ENCODE peak calls at places on chromosome 16, in four cellular contexts. N is HCT116, J is HepG2, M is SK-N-SH. B is an unnamed sample.

GRCh38 chr16:82641336-82641984 is 14.7 kb downstream of the CDH13 start:
- DNase-seq in M (no peak), J (no peak), N (no peak), B (peak)

GRCh38 chr16:70478912-70479341 is 24.5 kb downstream of the FCSK start:
- DNase-seq in M (no peak), N (no peak), J (no peak), B (no peak)

GRCh38 chr16:19014456-19014855 is 30.7 kb downstream of the TMC7 start:
- DNase-seq in N (no peak), M (no peak), J (peak), B (no peak)

GRCh38 chr16:88468289-88469129 is 15.4 kb downstream of the ZFPM1 start:
- DNase-seq in N (peak), M (peak), J (peak), B (peak)

GRCh38 chr16:8549843-8550412 is 40.4 kb downstream of the TMEM114 start:
- DNase-seq in N (no peak), J (no peak), M (no peak), B (no peak)

GRCh38 chr16:13154799-13155198 is 253.4 kb downstream of the SHISA9 start:
- DNase-seq in N (no peak), J (no peak), M (no peak), B (no peak)

GRCh38 chr16:11016993-11017392 is 72.6 kb downstream of the CLEC16A start:
- DNase-seq in J (peak), M (no peak), N (peak), B (no peak)

GRCh38 chr16:72739577-72739976 is 308.4 kb downstream of the ZFHX3 start:
- DNase-seq in M (no peak), J (peak), N (no peak), B (no peak)

GRCh38 chr16:50692999-50693781 is at the start of gene NOD2:
- DNase-seq in N (no peak), J (no peak), M (peak), B (peak)

GRCh38 chr16:82917886-82918595 is 291.3 kb downstream of the CDH13 start:
- DNase-seq in M (no peak), N (no peak), J (no peak), B (no peak)

GRCh38 chr16:20898938-20899502 is 1.1 kb downstream of the DCUN1D3 start:
- DNase-seq in J (peak), M (no peak), N (no peak), B (no peak)

GRCh38 chr16:82439678-82440293 is 187.0 kb upstream of the CDH13 start:
- DNase-seq in M (peak), J (peak), N (peak), B (peak)

GRCh38 chr16:47970291-47970931 is 185.4 kb downstream of the ABCC12 start:
- DNase-seq in N (no peak), M (no peak), J (peak), B (peak)

GRCh38 chr16:70679653-70680494 is 6.0 kb downstream of the MTSS2 start:
- DNase-seq in N (no peak), J (no peak), M (peak), B (no peak)

GRCh38 chr16:200388-200787 is 20.1 kb downstream of the HBQ1 start:
- DNase-seq in J (no peak), M (no peak), N (no peak), B (no peak)

GRCh38 chr16:85257483-85257882 is 145.2 kb upstream of the CIBAR2 start:
- DNase-seq in N (no peak), M (no peak), J (no peak), B (no peak)

GRCh38 chr16:81293909-81294802 is 20.6 kb upstream of the GAN start:
- DNase-seq in J (no peak), N (no peak), M (no peak), B (no peak)

GRCh38 chr16:525520-526180 is 1.9 kb upstream of the CAPN15 start:
- DNase-seq in N (peak), J (no peak), M (no peak), B (no peak)

GRCh38 chr16:29784901-29785500 is 5.5 kb upstream of the KIF22 start:
- DNase-seq in M (no peak), N (no peak), J (no peak), B (no peak)

GRCh38 chr16:13999895-14000425 is 71.2 kb upstream of the MRTFB start:
- DNase-seq in M (no peak), J (no peak), N (no peak), B (no peak)

GRCh38 chr16:86761117-86761971 is 183.0 kb downstream of the FOXL1 start:
- DNase-seq in M (peak), N (peak), J (peak), B (no peak)

GRCh38 chr16:17471745-17472075 is 950 bp upstream of the XYLT1 start:
- DNase-seq in M (no peak), N (no peak), J (no peak), B (no peak)

GRCh38 chr16:15037003-15037402 is 18.9 kb downstream of the NTAN1 start:
- DNase-seq in N (no peak), J (no peak), M (no peak), B (no peak)
- TF ChIP-seq JUND in N (no peak), J (no peak), M (no peak), B (no peak)

GRCh38 chr16:49336581-49336980 is 37.0 kb upstream of the C16orf78 start:
- DNase-seq in N (no peak), M (no peak), J (no peak), B (no peak)

GRCh38 chr16:49338867-49339266 is 34.7 kb upstream of the C16orf78 start:
- DNase-seq in M (no peak), N (no peak), J (no peak), B (no peak)

GRCh38 chr16:49335828-49336227 is 37.8 kb upstream of the C16orf78 start:
- DNase-seq in N (no peak), M (no peak), J (no peak), B (no peak)

GRCh38 chr16:49340466-49340865 is 33.1 kb upstream of the C16orf78 start:
- DNase-seq in M (no peak), J (no peak), N (no peak), B (no peak)

GRCh38 chr16:49337814-49338350 is 35.7 kb upstream of the C16orf78 start:
- DNase-seq in M (no peak), N (no peak), J (no peak), B (no peak)
- TF ChIP-seq JUND in M (no peak), N (no peak), J (no peak), B (no peak)

DNA sequence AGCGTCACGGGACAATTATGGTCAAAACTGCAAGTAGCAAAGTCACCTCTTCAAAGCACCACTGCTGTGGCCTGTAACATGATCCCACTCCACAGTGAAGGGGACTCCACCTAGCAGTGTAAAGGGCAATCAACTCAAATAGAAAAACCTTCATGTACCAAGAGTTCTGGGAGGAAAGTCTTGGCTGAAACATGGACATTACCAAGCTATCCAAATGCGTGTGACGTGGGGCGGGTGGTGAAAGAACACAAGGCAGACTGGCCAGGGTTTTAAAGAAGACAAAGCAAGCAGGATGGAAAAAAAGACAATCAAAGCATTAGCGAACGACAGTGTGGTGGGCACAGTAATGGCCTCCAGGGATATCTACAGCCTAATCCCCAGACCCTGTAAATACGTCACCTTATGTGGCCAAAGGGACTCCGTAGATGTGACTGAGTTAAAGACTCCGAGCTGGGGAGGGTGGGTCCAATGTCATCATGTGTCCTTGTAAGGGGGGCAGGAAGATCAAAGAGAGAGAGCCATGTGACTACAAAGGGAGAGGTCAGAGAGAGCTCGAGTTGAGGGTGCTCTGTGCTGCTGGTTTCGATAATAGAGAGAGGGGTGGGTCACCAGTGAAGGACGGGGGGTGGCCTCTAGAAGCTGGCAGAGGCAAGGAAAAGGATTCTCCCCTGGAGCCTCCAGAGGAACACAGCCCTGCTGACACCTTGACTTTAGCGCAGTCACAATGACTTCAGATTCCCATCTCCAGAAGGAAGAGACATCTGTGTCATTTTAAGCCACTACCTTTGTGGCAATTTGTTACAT is 6.0 kb downstream of the HSDL1 start:
- DNase-seq in N (peak), J (peak), M (no peak), B (peak)
- TF ChIP-seq JUND in N (no peak), J (no peak), M (no peak), B (no peak)

GRCh38 chr16:2970563-2970962 is 1.4 kb downstream of the PAQR4 start:
- DNase-seq in N (no peak), J (no peak), M (no peak), B (no peak)
- TF ChIP-seq JUND in N (no peak), J (no peak), M (no peak), B (no peak)

GRCh38 chr16:67173808-67174705 is 3.7 kb downstream of the NOL3 start:
- DNase-seq in J (peak), N (no peak), M (peak), B (peak)
- TF ChIP-seq JUND in J (peak), N (no peak), M (no peak), B (no peak)

GRCh38 chr16:68230176-68230571 is 5.8 kb downstream of the ESRP2 start:
- DNase-seq in N (no peak), M (no peak), J (no peak), B (no peak)
- TF ChIP-seq JUND in N (no peak), M (no peak), J (no peak), B (no peak)

DNA sequence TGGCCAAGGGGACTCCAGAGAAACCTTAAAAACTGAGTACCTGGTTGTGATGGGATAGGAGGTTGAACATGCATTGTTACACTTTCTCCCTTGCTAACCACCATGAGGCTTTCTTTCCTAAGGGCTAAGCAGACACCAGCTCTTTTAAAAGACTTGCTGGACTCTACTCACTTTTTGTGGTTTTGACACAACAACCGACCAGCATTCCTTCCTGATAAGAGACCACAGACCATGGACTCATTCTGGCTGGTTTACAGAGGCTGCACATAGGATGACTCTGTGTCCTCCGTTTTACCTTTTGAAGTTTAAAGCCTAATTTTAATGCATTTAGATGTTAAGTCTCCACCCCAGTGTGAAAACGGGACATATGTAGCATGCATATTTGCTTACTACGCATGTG is 476.0 kb downstream of the GRIN2A start:
- DNase-seq in N (no peak), M (no peak), J (no peak), B (no peak)
- TF ChIP-seq JUND in N (no peak), M (no peak), J (no peak), B (no peak)

GRCh38 chr16:3920206-3920605 is 39.7 kb upstream of the CREBBP start:
- DNase-seq in J (no peak), M (no peak), N (no peak), B (no peak)

GRCh38 chr16:3919413-3919812 is 38.9 kb upstream of the CREBBP start:
- DNase-seq in M (no peak), J (no peak), N (no peak), B (no peak)

GRCh38 chr16:3924763-3925162 is 44.2 kb upstream of the CREBBP start:
- DNase-seq in M (no peak), N (no peak), J (no peak), B (no peak)

GRCh38 chr16:3922241-3922640 is 41.7 kb upstream of the CREBBP start:
- DNase-seq in N (no peak), J (no peak), M (no peak), B (no peak)
- TF ChIP-seq JUND in N (no peak), J (no peak), M (no peak), B (no peak)

DNA sequence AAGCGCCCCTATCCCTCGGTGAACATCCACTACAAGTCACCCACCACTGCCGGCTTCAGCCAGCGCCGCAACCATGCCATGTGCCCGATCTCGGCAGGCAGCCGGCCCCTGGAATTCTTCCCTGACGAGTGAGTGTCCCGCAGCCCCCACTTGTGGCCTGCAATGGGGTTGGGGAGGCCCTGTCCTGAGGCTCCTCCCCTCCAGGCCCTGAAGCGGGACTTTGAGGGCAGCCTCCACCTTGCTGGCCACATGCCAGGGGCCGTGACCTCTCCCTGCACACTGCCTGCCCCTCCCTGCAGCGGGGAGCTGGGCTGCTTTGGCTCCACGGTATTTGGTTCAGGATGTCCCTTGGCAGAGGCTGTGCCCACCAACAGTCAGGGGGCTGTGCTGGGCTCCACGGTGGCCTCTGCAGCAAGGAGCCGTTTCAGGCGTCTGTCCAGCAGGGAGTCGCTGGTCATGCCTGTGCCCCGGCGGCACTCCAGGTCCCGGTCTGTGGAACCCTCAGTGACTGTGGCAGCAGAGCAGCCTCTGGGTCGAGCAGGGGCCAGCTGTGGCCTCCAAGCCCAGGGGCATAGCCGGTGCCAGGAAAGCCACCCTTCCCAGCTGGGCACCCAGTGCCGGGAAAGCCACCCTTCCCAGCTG is 8.3 kb downstream of the NME3 start:
- DNase-seq in N (no peak), M (no peak), J (no peak), B (no peak)
- TF ChIP-seq JUND in N (no peak), M (no peak), J (no peak), B (no peak)

DNA sequence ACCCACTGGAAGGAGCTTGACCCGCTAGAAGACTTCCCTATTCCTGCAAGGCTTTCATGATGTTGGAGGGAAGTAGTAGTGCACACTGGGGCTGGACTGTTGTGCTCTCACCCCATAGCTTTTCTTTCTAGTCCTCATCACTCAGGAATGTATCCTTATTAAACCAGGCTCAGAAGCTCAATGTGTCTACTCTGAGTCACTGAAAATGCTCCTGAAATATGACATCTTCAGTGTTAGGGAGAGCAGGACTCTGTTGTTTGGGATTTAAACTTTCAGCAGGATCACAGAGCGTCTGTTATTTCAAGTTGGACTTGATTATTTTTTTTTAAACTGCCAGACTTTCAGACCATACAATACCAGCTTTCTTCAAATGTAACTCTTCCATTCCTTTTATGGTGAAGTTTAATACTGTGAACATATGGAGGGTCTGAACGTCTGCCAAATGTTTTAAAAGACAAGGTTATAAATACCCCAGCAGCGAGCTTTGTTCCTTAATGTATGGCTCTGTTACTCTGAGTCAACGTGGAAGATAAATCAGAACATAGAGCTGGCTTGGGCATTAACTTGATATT is 257.5 kb downstream of the CDH11 start:
- DNase-seq in J (no peak), M (no peak), N (no peak), B (no peak)
- TF ChIP-seq JUND in J (no peak), M (peak), N (no peak), B (no peak)